ENCODE peak calls at places on chromosomes 3 and 15, in four cellular contexts. G is OCI-LY7, Y is posterior cingulate gyrus, R is amniotic stem cell. O is an unnamed sample.

GRCh38 chr3:12796171-12797123 is at the start of gene CAND2:
- DNase-seq in G (peak; percentile 73), R (peak; percentile 2), Y (peak; percentile 62), O (no peak)

GRCh38 chr3:191358929-191359328 is 28.6 kb upstream of the UTS2B start:
- DNase-seq in G (no peak), R (no peak), Y (no peak), O (no peak)

GRCh38 chr3:8371085-8371551 is 130.5 kb upstream of the LMCD1 start:
- DNase-seq in G (no peak), R (peak; percentile 29), Y (no peak), O (no peak)

GRCh38 chr3:46736006-46736872 is 18.6 kb upstream of the PRSS50 start:
- DNase-seq in G (no peak), Y (no peak), R (no peak), O (no peak)

GRCh38 chr3:129046732-129047552 is 13.6 kb upstream of the GP9 start:
- DNase-seq in Y (no peak), R (no peak), G (no peak), O (no peak)

GRCh38 chr15:72042054-72042453 is 75.9 kb downstream of the MYO9A start:
- DNase-seq in Y (no peak), G (no peak), R (no peak), O (no peak)

GRCh38 chr15:52294881-52295420 is 653 bp downstream of the MYO5C start:
- DNase-seq in Y (no peak), R (no peak), G (no peak), O (no peak)

GRCh38 chr15:72117448-72117697 is 577 bp downstream of the MYO9A start:
- DNase-seq in G (peak; percentile 76), R (peak; percentile 75), Y (no peak), O (peak; percentile 85)

GRCh38 chr15:90680371-90680935 is 36.7 kb upstream of the BLM start:
- DNase-seq in G (no peak), Y (no peak), R (peak; percentile 89), O (no peak)

GRCh38 chr3:197547618-197548017 is 8.2 kb downstream of the BDH1 start:
- DNase-seq in G (no peak), R (no peak), Y (no peak), O (no peak)

GRCh38 chr3:49636883-49637609 is 37.1 kb upstream of the APEH start:
- DNase-seq in Y (peak; percentile 61), R (no peak), G (no peak), O (no peak)

GRCh38 chr3:150227839-150228238 is 180.3 kb upstream of the TSC22D2 start:
- DNase-seq in R (no peak), Y (peak; percentile 45), G (peak; percentile 70), O (peak; percentile 89)

GRCh38 chr15:85906028-85906427 is 111.3 kb upstream of the KLHL25 start:
- DNase-seq in Y (no peak), G (no peak), R (no peak), O (no peak)

GRCh38 chr15:98826658-98827057 is 178.3 kb downstream of the IGF1R start:
- DNase-seq in G (no peak), Y (no peak), R (no peak), O (no peak)

GRCh38 chr3:28575748-28576589 is 227.3 kb upstream of the AZI2 start:
- DNase-seq in R (no peak), Y (peak; percentile 14), G (no peak), O (no peak)

GRCh38 chr15:95448531-95449210 is 881.8 kb upstream of the NR2F2 start:
- DNase-seq in G (no peak), R (no peak), Y (no peak), O (no peak)

GRCh38 chr15:73631915-73632669 is 1.1 kb downstream of the NPTN start:
- DNase-seq in Y (peak; percentile 8), R (no peak), G (peak; percentile 10), O (peak; percentile 38)

GRCh38 chr15:70169147-70169546 is 71.4 kb upstream of the TLE3 start:
- DNase-seq in Y (no peak), R (no peak), G (no peak), O (no peak)

GRCh38 chr3:13111173-13111873 is 38.1 kb upstream of the IQSEC1 start:
- DNase-seq in R (no peak), Y (no peak), G (peak; percentile 44), O (peak; percentile 20)

GRCh38 chr3:77256584-77257488 is 216.9 kb downstream of the ROBO2 start:
- DNase-seq in Y (no peak), R (no peak), G (no peak), O (no peak)

GRCh38 chr3:122390665-122391064 is 6.7 kb downstream of the FAM162A start:
- DNase-seq in Y (no peak), G (no peak), R (no peak), O (no peak)

GRCh38 chr3:195160908-195161434 is 110.0 kb downstream of the XXYLT1 start:
- DNase-seq in Y (no peak), G (peak; percentile 23), R (no peak), O (no peak)

GRCh38 chr3:16482770-16483531 is 30.5 kb downstream of the RFTN1 start:
- DNase-seq in G (peak; percentile 82), R (no peak), Y (no peak), O (peak; percentile 85)